ENCODE peak calls at places on chromosomes 1 and 21, in five cellular contexts. A is RWPE2; G is tibial artery; Q is left ventricle myocardium inferior; Z is CD8-positive, alpha-beta memory T cell. I is an unnamed sample.

GRCh38 chr21:30152792-30153191 is 13.8 kb downstream of the CLDN17 start:
- DNase-seq in A (no peak), G (no peak), Q (no peak), Z (no peak), I (no peak)

GRCh38 chr1:57431400-57431799 is 7.5 kb upstream of the DAB1 start:
- DNase-seq in A (no peak), G (no peak), Q (no peak), Z (no peak), I (no peak)

GRCh38 chr1:69967245-69967766 is 238.1 kb downstream of the LRRC40 start:
- DNase-seq in A (no peak), G (no peak), Q (no peak), Z (no peak), I (no peak)

GRCh38 chr1:960371-961131 is at the start of gene KLHL17:
- DNase-seq in A (no peak), G (peak), Q (peak), Z (peak), I (peak)

GRCh38 chr21:34703566-34703965 is 34.8 kb downstream of the CLIC6 start:
- DNase-seq in A (no peak), G (no peak), Q (no peak), Z (no peak), I (no peak)

GRCh38 chr1:29398431-29398830 is 162.1 kb downstream of the PTPRU start:
- DNase-seq in A (no peak), G (no peak), Q (no peak), Z (no peak), I (no peak)

GRCh38 chr1:58895559-58896135 is 111.8 kb upstream of the JUN start:
- DNase-seq in A (no peak), G (no peak), Q (no peak), Z (no peak), I (peak)

GRCh38 chr1:163069142-163069541 is at the start of gene RGS4:
- DNase-seq in A (no peak), G (peak), Q (peak), Z (no peak), I (peak)

GRCh38 chr1:183731151-183731550 is 73.8 kb upstream of the RGL1 start:
- DNase-seq in A (no peak), G (no peak), Q (no peak), Z (no peak), I (no peak)

GRCh38 chr1:180188103-180188506 is 33.4 kb downstream of the QSOX1 start:
- DNase-seq in A (no peak), G (no peak), Q (no peak), Z (no peak), I (peak)

GRCh38 chr1:13807213-13807612 is 107.2 kb downstream of the PRDM2 start:
- DNase-seq in A (no peak), G (no peak), Q (no peak), Z (no peak), I (peak)

GRCh38 chr1:91611498-91611917 is 110.9 kb downstream of the CDC7 start:
- DNase-seq in A (no peak), G (no peak), Q (no peak), Z (no peak), I (no peak)

GRCh38 chr21:45454081-45454923 is 49.3 kb downstream of the COL18A1 start:
- DNase-seq in A (no peak), G (no peak), Q (peak), Z (no peak), I (peak)

GRCh38 chr21:46352156-46352499 is 28.2 kb downstream of the PCNT start:
- DNase-seq in A (no peak), G (no peak), Q (no peak), Z (no peak), I (no peak)

GRCh38 chr1:1605034-1605591 is 5.2 kb upstream of the FNDC10 start:
- DNase-seq in A (peak), G (no peak), Q (no peak), Z (no peak), I (no peak)

GRCh38 chr1:2091611-2092604 is 41.7 kb downstream of the PRKCZ start:
- DNase-seq in A (no peak), G (peak), Q (peak), Z (peak), I (peak)

DNA sequence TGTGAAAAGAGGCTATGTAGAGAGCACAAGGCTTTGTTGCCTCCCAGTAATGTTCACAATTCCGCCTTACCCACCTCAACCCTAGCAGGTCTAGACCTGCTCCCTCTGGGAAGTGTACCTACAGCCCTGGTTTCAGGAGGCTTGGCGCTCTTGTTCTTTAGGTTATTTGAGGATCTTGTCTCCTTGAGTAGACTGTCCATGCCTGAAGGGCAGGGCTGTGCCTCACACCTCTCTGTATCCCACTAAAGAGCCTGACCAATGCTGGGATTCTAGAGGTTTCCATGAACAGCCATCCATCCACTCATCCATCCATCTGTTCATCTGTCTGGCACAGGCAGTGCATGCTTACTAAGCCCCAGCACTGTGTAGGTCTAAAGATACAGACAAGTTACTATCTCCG is 1.0 kb downstream of the RAB7B start:
- DNase-seq in A (no peak), G (no peak), Q (no peak), Z (no peak), I (no peak)
- H3K4me3 ChIP-seq in A (peak), G (no peak), Q (peak), Z (no peak), I (no peak)

DNA sequence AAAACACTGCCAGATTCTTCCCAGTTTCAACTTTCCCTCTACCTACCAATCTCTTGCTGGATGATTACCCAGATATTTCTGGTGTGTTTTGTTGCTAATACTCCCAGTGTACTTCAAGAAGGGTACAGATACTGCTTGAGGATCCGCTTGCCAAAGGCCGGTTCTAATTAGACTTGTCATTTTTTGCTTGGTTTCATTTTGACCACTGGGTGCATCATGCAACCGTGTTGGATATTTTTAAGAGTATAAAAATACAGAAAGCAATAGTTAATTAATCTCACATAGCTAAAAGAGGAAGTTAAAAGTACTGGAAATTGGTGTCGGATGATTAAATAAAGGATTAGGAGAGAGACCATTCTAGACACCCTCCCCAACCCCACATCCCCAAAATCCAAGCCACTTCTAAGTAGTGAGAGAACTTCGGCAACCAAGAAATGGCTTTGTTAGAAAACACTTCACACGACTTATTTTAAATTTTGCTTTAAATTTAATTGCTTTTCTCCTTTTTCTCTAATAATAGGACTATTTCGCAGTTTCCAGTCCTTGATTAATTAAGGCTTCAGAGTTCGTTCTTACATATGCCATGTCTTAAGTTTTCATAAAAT is 2.5 kb upstream of the CDKN2C start:
- DNase-seq in A (no peak), G (no peak), Q (no peak), Z (no peak), I (no peak)
- H3K4me3 ChIP-seq in A (peak), G (peak), Q (peak), Z (peak), I (peak)

GRCh38 chr1:7070389-7071029 is 285.3 kb downstream of the CAMTA1 start:
- DNase-seq in A (no peak), G (peak), Q (peak), Z (peak), I (peak)
- H3K4me3 ChIP-seq in A (no peak), G (peak), Q (peak), Z (no peak), I (peak)

GRCh38 chr1:32249831-32250525 is 1.1 kb upstream of the LCK start:
- DNase-seq in A (peak), G (no peak), Q (peak), Z (peak), I (peak)
- H3K4me3 ChIP-seq in A (no peak), G (no peak), Q (no peak), Z (peak), I (no peak)

DNA sequence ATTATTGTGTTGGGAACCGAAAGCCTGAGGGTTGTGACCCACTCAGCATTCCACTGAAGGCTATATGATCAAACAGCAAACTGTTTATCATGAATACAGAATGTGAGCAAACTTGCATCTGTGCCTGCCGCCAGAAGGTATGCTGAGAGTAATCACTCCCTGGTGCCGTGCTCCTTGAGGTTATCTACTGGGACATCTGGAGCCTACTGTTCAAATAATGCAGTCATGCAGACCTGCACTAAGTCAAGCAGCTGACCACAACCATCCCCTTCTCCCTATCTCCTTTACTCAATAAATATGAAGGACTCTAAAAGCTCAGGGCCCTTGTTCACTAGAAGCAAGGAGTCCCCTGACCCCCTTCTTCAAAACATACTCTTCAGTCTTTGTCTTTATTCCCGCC is 13.5 kb downstream of the GSTM5 start:
- DNase-seq in A (no peak), G (no peak), Q (no peak), Z (no peak), I (no peak)
- H3K4me3 ChIP-seq in A (no peak), G (no peak), Q (no peak), Z (no peak), I (no peak)

GRCh38 chr1:86464819-86465218 is 3.9 kb upstream of the CLCA1 start:
- DNase-seq in A (no peak), G (no peak), Q (no peak), Z (no peak), I (no peak)
- H3K4me3 ChIP-seq in A (no peak), G (no peak), Q (no peak), Z (no peak), I (no peak)

DNA sequence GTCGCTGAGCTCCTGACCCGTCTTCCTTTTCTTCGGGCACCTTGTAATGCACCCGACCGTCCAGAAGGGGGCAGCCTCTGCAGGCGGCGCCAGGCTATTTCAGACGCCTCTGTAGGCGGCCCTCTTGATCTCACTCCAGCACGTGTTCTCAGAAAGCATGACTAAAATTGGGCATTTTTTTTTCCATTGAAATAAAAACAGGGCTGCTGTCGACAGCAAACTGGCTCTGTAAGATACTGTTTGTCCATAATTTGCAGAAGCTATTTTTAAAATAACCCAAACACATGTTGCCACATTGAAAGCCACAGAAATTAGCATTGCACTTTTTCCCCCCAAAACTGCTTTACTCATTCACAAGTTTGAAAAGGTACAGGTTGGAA is 78.0 kb downstream of the STUM start:
- DNase-seq in A (no peak), G (peak), Q (peak), Z (peak), I (peak)
- H3K4me3 ChIP-seq in A (no peak), G (no peak), Q (peak), Z (peak), I (no peak)

GRCh38 chr1:17234405-17234804 is 14.5 kb upstream of the PADI3 start:
- DNase-seq in A (no peak), G (no peak), Q (no peak), Z (no peak), I (no peak)

GRCh38 chr1:17233675-17234074 is 15.2 kb upstream of the PADI3 start:
- DNase-seq in A (peak), G (peak), Q (peak), Z (no peak), I (no peak)

GRCh38 chr1:17230671-17231310 is 18.1 kb upstream of the PADI3 start:
- DNase-seq in A (no peak), G (no peak), Q (no peak), Z (no peak), I (no peak)

GRCh38 chr1:17235135-17235880 is 13.6 kb upstream of the PADI3 start:
- DNase-seq in A (no peak), G (no peak), Q (no peak), Z (no peak), I (no peak)

DNA sequence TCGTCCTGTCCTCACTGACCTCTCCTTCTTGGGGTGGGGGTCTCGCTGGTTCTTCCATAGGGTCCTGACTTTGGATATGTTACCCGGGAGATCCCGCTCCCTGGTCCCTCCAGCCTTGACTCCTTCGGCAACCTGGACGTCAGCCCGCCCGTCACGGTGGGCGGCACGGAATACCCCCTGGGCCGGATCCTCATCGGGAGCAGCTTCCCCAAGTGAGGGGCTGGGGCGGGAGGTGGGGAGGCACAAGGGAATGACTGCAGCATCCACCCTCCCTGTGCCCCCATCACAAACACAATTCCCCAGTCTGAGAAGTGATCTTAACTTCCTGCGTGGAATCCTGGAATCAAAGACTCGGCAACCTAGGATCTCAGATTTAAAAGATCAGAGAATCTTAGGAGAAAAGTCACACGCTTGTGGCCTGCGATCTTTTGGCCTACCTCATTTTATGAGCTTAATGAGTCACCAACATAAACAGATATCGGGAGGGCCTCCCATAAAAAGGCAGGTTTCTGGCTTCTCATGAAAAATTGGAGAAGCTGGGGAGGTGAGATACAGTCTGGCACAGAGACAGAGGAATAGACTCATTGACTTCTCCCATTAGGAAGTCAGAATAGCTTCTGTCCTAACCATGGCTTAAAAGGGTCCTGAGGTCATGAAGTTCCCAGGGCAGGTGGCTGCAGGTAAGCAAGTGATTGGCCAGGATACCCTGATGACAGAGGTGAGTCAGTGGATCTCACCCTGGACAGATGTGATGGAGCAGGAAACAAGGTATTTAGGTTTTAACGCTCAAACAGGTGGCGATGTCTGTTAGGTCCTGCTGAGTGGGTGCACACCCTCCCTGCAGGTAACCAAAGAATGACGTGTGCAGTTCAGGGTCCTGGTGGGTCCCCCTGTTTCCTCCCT is 15.9 kb upstream of the PADI3 start:
- DNase-seq in A (peak), G (no peak), Q (no peak), Z (no peak), I (no peak)
- H3K4me3 ChIP-seq in A (no peak), G (no peak), Q (no peak), Z (no peak), I (no peak)

DNA sequence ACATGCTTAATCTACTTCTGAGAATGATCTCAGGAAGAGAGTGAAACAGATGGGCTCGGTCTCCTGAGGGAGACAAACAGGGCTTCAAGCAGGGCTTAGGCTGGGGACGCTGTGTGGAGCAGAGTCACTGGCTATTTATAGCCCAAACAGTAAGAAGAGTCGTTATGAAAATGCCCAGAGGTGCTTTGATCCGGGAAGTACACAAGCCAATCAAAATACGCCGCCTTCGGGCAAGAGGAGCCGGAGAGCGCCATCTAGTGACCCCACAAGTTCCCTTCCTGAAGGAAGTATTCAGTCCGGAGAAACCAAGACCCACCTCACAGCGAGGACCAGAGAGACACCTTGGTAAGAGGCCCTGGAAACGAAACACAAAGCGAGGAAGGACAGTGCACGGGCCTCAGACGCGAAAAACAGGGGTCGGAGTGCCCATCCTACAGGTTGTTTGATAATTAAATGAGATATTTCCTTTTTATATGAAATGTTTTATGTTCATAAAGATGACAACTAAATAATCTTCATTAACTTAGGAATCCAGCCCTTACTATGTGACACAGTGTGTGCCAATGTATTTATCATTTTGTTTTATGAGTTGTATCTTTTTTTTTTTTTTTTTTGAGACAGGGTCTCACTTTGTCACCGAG is 25.0 kb upstream of the SCCPDH start:
- DNase-seq in A (peak), G (peak), Q (peak), Z (peak), I (peak)
- H3K4me3 ChIP-seq in A (no peak), G (peak), Q (peak), Z (peak), I (no peak)

GRCh38 chr1:116159611-116160010 is 48.4 kb downstream of the MAB21L3 start:
- DNase-seq in A (no peak), G (no peak), Q (no peak), Z (no peak), I (no peak)

GRCh38 chr1:116159177-116159576 is 48.0 kb downstream of the MAB21L3 start:
- DNase-seq in A (no peak), G (no peak), Q (no peak), Z (no peak), I (no peak)

GRCh38 chr1:116161877-116162390 is 50.7 kb downstream of the MAB21L3 start:
- DNase-seq in A (no peak), G (no peak), Q (no peak), Z (no peak), I (no peak)

GRCh38 chr1:116163533-116163932 is 52.3 kb downstream of the MAB21L3 start:
- DNase-seq in A (no peak), G (no peak), Q (no peak), Z (no peak), I (no peak)

GRCh38 chr1:116161390-116161789 is 50.2 kb downstream of the MAB21L3 start:
- DNase-seq in A (no peak), G (no peak), Q (no peak), Z (no peak), I (no peak)
- H3K4me3 ChIP-seq in A (no peak), G (no peak), Q (no peak), Z (no peak), I (no peak)